ENCODE peak calls at places on chromosomes 1 and 21, in eight cellular contexts. L is activated T-cell treated with anti-CD3 and anti-CD28 coated beads, Interleukin-2, amount 50 U/mL, for 72 hours; R is mammary epithelial cell; G is endodermal cell; H is amniotic stem cell; M is sciatic nerve; P is AML-193; D is activated T-helper 1 cell treated with anti-CD3 and anti-CD28 coated beads, Interleukin-12 subunit alpha, Interleukin-12 subunit beta, Interleukin-2, Interleukin-4 antibody, amounts not matched to agents 30 ng/mL and 10 ng/mL and 1 ng/mL, durations not matched to agents 14 hours and 24 hours and 36 hours. X is an unnamed sample.

GRCh38 chr1:168506204-168506819 is 37.5 kb downstream of the XCL2 start:
- DNase-seq in L (no peak), R (peak; percentile 82), G (no peak), H (no peak), M (no peak), P (no peak), D (no peak), X (peak; percentile 52)

GRCh38 chr1:67162954-67163353 is 3.3 kb upstream of the IL23R start:
- DNase-seq in L (peak; percentile 70), R (peak; percentile 98), G (no peak), H (no peak), M (no peak), P (no peak), D (peak; percentile 62), X (peak; percentile 97)

GRCh38 chr1:50420283-50420682 is 3.0 kb downstream of the DMRTA2 start:
- DNase-seq in L (no peak), R (no peak), G (peak; percentile 57), H (no peak), M (no peak), P (no peak), D (no peak), X (no peak)

GRCh38 chr1:110003747-110004428 is 19.3 kb downstream of the AHCYL1 start:
- DNase-seq in L (peak; percentile 52), R (peak; percentile 99), G (peak; percentile 87), H (peak; percentile 95), M (no peak), P (peak; percentile 65), D (no peak), X (peak; percentile 96)

GRCh38 chr1:70071597-70071996 is 133.8 kb downstream of the LRRC40 start:
- DNase-seq in L (no peak), R (no peak), G (no peak), H (no peak), M (no peak), P (no peak), D (no peak), X (no peak)

GRCh38 chr1:1136547-1137230 is 20.8 kb upstream of the C1orf159 start:
- DNase-seq in L (peak; percentile 26), R (no peak), G (no peak), H (no peak), M (no peak), P (no peak), D (no peak), X (no peak)

GRCh38 chr21:26966978-26967913 is at the start of gene ADAMTS5:
- DNase-seq in L (no peak), R (peak; percentile 59), G (peak; percentile 84), H (peak; percentile 41), M (peak; percentile 60), P (no peak), D (no peak), X (no peak)

GRCh38 chr1:1966086-1966740 is 37.4 kb downstream of the CFAP74 start:
- DNase-seq in L (no peak), R (no peak), G (no peak), H (no peak), M (no peak), P (no peak), D (no peak), X (no peak)